ENCODE peak calls at places on chromosomes 1 and 21, in four cellular contexts. D, O, B and M are unnamed samples.

GRCh38 chr1:218460367-218460766 is 115.2 kb downstream of the TGFB2 start:
- DNase-seq in D (peak; percentile 45), O (peak; percentile 61), B (no peak), M (peak; percentile 70)

GRCh38 chr1:247332215-247332900 is 691 bp upstream of the ZNF496 start:
- DNase-seq in D (peak; percentile 53), O (peak; percentile 42), B (peak; percentile 80), M (peak; percentile 67)

GRCh38 chr1:189782280-189782679 is 695.4 kb downstream of the BRINP3 start:
- DNase-seq in D (no peak), O (no peak), B (no peak), M (no peak)

GRCh38 chr1:37741662-37742061 is 23.3 kb downstream of the EPHA10 start:
- DNase-seq in D (no peak), O (no peak), B (no peak), M (no peak)

GRCh38 chr1:31532114-31532644 is 44.1 kb upstream of the TINAGL1 start:
- DNase-seq in D (no peak), O (no peak), B (no peak), M (no peak)

GRCh38 chr1:213899413-213899812 is 88.4 kb upstream of the PROX1 start:
- DNase-seq in D (no peak), O (no peak), B (no peak), M (no peak)

GRCh38 chr1:181562395-181562794 is 79.1 kb downstream of the CACNA1E start:
- DNase-seq in D (no peak), O (no peak), B (no peak), M (no peak)

GRCh38 chr1:43402055-43402865 is 12.6 kb downstream of the SZT2 start:
- DNase-seq in D (no peak), O (no peak), B (peak; percentile 19), M (no peak)

GRCh38 chr1:39779137-39779536 is 8.0 kb upstream of the OXCT2 start:
- DNase-seq in D (no peak), O (no peak), B (no peak), M (peak; percentile 59)

GRCh38 chr1:172704003-172704402 is 45.1 kb downstream of the FASLG start:
- DNase-seq in D (no peak), O (no peak), B (no peak), M (no peak)

GRCh38 chr1:15180945-15181523 is 27.5 kb downstream of the TMEM51 start:
- DNase-seq in D (no peak), O (no peak), B (no peak), M (no peak)

GRCh38 chr1:182303778-182304177 is 87.8 kb downstream of the GLUL start:
- DNase-seq in D (no peak), O (no peak), B (no peak), M (no peak)

GRCh38 chr1:6694126-6694713 is 7.4 kb downstream of the DNAJC11 start:
- DNase-seq in D (no peak), O (no peak), B (no peak), M (peak; percentile 53)

GRCh38 chr21:36656138-36656537 is 42.8 kb upstream of the SIM2 start:
- DNase-seq in D (no peak), O (no peak), B (no peak), M (no peak)

GRCh38 chr1:159891275-159892157 is 8.4 kb downstream of the CFAP45 start:
- DNase-seq in D (peak; percentile 91), O (peak; percentile 91), B (no peak), M (peak; percentile 94)

GRCh38 chr1:219862366-219862765 is 66.0 kb downstream of the SLC30A10 start:
- DNase-seq in D (no peak), O (no peak), B (no peak), M (no peak)

GRCh38 chr1:119935915-119936314 is 39.6 kb upstream of the ADAM30 start:
- DNase-seq in D (no peak), O (no peak), B (no peak), M (no peak)

GRCh38 chr21:33441489-33442477 is 38.0 kb downstream of the TMEM50B start:
- DNase-seq in D (peak; percentile 94), O (peak; percentile 94), B (no peak), M (peak; percentile 26)

GRCh38 chr1:27000817-27001460 is 7.4 kb downstream of the TRNP1 start:
- DNase-seq in D (no peak), O (peak; percentile 75), B (peak; percentile 13), M (peak; percentile 50)

GRCh38 chr1:209153435-209153834 is 430.1 kb upstream of the CAMK1G start:
- DNase-seq in D (no peak), O (no peak), B (no peak), M (no peak)

GRCh38 chr21:31974454-31974985 is 101.7 kb downstream of the HUNK start:
- DNase-seq in D (no peak), O (no peak), B (no peak), M (no peak)

GRCh38 chr21:42021751-42022430 is 11.7 kb upstream of the ZBTB21 start:
- DNase-seq in D (no peak), O (no peak), B (no peak), M (peak; percentile 79)

GRCh38 chr1:21668232-21669032 is 725 bp downstream of the RAP1GAP start:
- DNase-seq in D (no peak), O (no peak), B (peak; percentile 47), M (peak; percentile 66)
- H3K27ac ChIP-seq in D (no peak overlapping the region), O (no peak overlapping the region), B (peak overlapping the region; percentile 85), M (no peak overlapping the region)

DNA sequence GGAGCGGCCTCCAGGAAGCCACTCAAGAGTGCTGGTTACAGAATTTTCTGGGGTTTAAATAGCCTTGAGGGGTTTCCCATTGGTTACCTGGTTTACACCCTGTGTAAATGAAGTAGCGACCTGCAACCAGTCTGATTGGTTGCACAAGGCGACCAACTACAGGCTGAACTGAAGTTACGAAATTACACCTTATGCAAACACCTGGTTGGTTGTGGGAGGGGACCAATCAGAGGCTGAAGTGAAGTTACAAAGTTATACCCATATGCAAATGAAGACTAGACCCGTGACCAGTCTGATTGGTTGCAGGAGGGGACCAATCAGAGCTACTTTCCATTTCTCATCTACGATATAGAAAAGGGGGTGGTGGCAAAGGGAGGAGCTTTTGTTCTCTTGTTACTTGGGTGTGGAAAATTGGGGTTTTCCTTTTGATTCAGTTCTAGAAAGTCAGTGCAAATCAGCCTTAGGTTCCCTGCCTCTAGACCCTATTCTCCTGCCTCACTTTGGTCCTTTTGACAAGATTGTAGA is 22.2 kb upstream of the C1orf174 start:
- DNase-seq in D (no peak), O (no peak), B (peak; percentile 59), M (no peak)
- H3K9ac ChIP-seq in D (no peak overlapping the region), O (no peak overlapping the region), B (no peak overlapping the region), M (no peak overlapping the region)

DNA sequence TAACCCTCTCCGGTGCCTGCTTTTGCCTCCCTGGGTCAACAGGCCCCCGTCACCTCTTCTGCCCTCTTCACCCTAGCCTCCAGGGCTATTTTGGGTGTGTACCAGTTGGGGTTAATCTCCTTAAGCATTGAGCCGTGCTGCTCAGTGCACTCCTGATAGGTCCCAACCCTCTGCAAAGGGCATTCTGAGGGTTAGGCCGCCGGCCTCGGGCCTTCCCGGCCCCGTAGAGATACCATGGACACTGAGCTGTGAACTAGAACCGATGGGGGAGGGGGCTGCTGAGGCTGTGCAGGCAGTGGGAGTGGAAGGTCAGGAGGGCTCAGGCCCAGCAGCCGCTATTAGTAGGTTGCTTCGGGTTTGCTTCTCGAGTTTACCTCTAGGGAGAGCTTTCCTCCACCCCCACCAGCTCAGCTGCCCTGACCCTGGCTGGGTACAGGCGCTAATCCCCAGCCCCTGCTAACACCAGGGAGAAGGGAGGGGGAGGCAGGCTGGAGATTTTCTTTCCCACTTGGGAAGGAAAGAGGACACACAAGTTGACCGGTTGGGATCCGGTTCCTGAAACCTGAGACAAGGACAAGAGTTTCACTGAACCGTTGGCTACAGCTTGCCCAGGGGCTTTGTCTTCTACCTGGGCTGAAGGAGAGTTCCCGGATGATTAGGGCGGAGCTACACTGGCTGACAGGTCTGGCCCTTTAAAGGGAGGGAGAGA is 4.8 kb downstream of the LMOD1 start:
- DNase-seq in D (no peak), O (no peak), B (peak; percentile 86), M (peak; percentile 94)
- H3K27ac ChIP-seq in D (no peak overlapping the region), O (peak overlapping the region; percentile 52), B (peak overlapping the region; percentile 91), M (peak overlapping the region; percentile 36)

DNA sequence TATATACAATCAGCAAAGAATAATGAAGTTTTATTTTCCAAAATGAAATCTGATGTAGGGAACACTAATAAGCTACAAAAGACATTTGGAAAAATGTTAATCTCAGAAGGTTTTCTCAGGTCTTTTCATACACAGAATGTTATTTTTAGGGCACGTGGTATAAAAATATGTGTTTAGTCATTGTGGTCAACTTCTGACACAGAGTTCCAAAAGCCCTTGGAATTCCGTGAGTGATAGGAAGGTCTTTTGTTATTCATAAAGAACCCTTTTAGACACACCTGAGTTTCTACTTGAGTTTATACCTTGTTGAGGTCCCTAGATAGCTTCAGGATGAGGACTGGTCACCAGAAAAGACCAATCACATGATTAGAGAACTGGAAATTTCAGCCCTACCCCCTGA is 277.6 kb upstream of the NCAM2 start:
- DNase-seq in D (peak; percentile 34), O (no peak), B (no peak), M (no peak)
- H3K9ac ChIP-seq in D (no peak overlapping the region), O (no peak overlapping the region), B (no peak overlapping the region), M (no peak overlapping the region)

GRCh38 chr1:2232255-2232915 is 4.3 kb downstream of the SKI start:
- DNase-seq in D (no peak), O (no peak), B (no peak), M (no peak)
- H3K27ac ChIP-seq in D (peak overlapping the region; percentile 86), O (peak overlapping the region; percentile 69), B (peak overlapping the region; percentile 66), M (no peak overlapping the region)

GRCh38 chr1:104132386-104132973 is 382.8 kb downstream of the AMY1C start:
- DNase-seq in D (peak; percentile 43), O (peak; percentile 1), B (no peak), M (peak; percentile 54)
- H3K9ac ChIP-seq in D (no peak overlapping the region), O (no peak overlapping the region), B (no peak overlapping the region), M (no peak overlapping the region)